ENCODE peak calls at places on chromosomes 4 and X, in six cellular contexts. L, N, K, S, V and O are unnamed samples.
A peak's percentile ranks its signal among the peaks of the same experiment; 100 is the strongest.

GRCh38 chrX:123884809-123885408 is 25.1 kb downstream of the XIAP start:
- DNase-seq in L (no peak), N (peak; percentile 25), V (no peak), K (no peak), S (peak; percentile 67), O (peak; percentile 49)

GRCh38 chr4:1763550-1764080 is 29.5 kb upstream of the FGFR3 start:
- DNase-seq in N (peak; percentile 77), K (no peak), V (peak; percentile 79), S (peak; percentile 51), L (no peak), O (no peak)

GRCh38 chr4:887034-887763 is 44.9 kb downstream of the GAK start:
- DNase-seq in L (no peak), S (no peak), V (no peak), N (no peak), K (no peak), O (no peak)

GRCh38 chr4:15322016-15322415 is 105.8 kb upstream of the C1QTNF7 start:
- DNase-seq in N (no peak), S (no peak), V (no peak), L (no peak), K (no peak), O (no peak)

GRCh38 chrX:53018627-53019026 is 30.0 kb upstream of the GPR173 start:
- DNase-seq in K (no peak), S (peak; percentile 5), L (peak; percentile 27), V (peak; percentile 52), N (no peak), O (no peak)

GRCh38 chrX:12441376-12442128 is 303.3 kb downstream of the FRMPD4 start:
- DNase-seq in K (no peak), S (peak; percentile 88), N (no peak), V (no peak), L (no peak), O (no peak)

GRCh38 chr4:186676531-186677158 is 47.0 kb downstream of the FAT1 start:
- DNase-seq in L (no peak), N (no peak), K (no peak), S (peak; percentile 87), V (no peak), O (no peak)

GRCh38 chr4:74056114-74056857 is 17.8 kb upstream of the CXCL3 start:
- DNase-seq in N (no peak), L (no peak), S (peak; percentile 74), V (no peak), K (no peak), O (no peak)

GRCh38 chr4:137968956-137969709 is 273.0 kb downstream of the SLC7A11 start:
- DNase-seq in L (no peak), K (no peak), V (peak; percentile 66), S (peak; percentile 76), N (no peak), O (no peak)

GRCh38 chr4:123359449-123360306 is 36.9 kb upstream of the SPRY1 start:
- DNase-seq in N (no peak), K (no peak), V (peak; percentile 36), S (no peak), L (no peak), O (no peak)

GRCh38 chr4:153241970-153242847 is 38.0 kb downstream of the TRIM2 start:
- DNase-seq in N (no peak), L (no peak), V (peak; percentile 69), S (peak; percentile 41), K (no peak), O (no peak)

GRCh38 chr4:88728146-88728545 is 30.5 kb upstream of the NAP1L5 start:
- DNase-seq in S (no peak), K (no peak), V (no peak), L (no peak), N (no peak), O (no peak)